ENCODE peak calls at places on chromosomes 13 and 19, in ten cellular contexts. One of them, this sample, is unnamed.
A peak's percentile ranks its signal among the peaks of the same experiment; 100 is the strongest.

GRCh38 chr19:53532362-53532761 is 5.6 kb upstream of the ZNF331 start:
- DNase-seq in activated CD4-positive, alpha-beta T cell treated with anti-CD3 and anti-CD28 coated beads, Interleukin-2, amount 50 U/mL, for 48 hours: no peak
- DNase-seq in pancreas: no peak
- DNase-seq in stimulated activated CD4-positive, alpha-beta T cell treated with anti-CD3 and anti-CD28 coated beads, TNF-alpha, amount 100 ng/mL, for 4 hours: no peak
- DNase-seq in heart right ventricle: no peak
- DNase-seq in T-helper 2 cell: no peak
- DNase-seq in astrocyte of the spinal cord: no peak
- DNase-seq in naive thymus-derived CD8-positive, alpha-beta T cell: no peak
- DNase-seq in NCI-H2081: no peak
- DNase-seq in CD4-positive, alpha-beta T cell: no peak
- DNase-seq in this sample: no peak

GRCh38 chr19:48023518-48023917 is 20.4 kb downstream of the CABP5 start:
- DNase-seq in stimulated activated CD4-positive, alpha-beta T cell treated with anti-CD3 and anti-CD28 coated beads, TNF-alpha, amount 100 ng/mL, for 4 hours: no peak
- DNase-seq in heart right ventricle: no peak
- DNase-seq in activated CD4-positive, alpha-beta T cell treated with anti-CD3 and anti-CD28 coated beads, Interleukin-2, amount 50 U/mL, for 48 hours: no peak
- DNase-seq in naive thymus-derived CD8-positive, alpha-beta T cell: no peak
- DNase-seq in astrocyte of the spinal cord: no peak
- DNase-seq in T-helper 2 cell: no peak
- DNase-seq in CD4-positive, alpha-beta T cell: no peak
- DNase-seq in pancreas: no peak
- DNase-seq in NCI-H2081: no peak
- DNase-seq in this sample: no peak

GRCh38 chr19:51573331-51573730 is 2.2 kb downstream of the ZNF175 start:
- DNase-seq in NCI-H2081: no peak
- DNase-seq in astrocyte of the spinal cord: no peak
- DNase-seq in CD4-positive, alpha-beta T cell: no peak
- DNase-seq in heart right ventricle: no peak
- DNase-seq in T-helper 2 cell: no peak
- DNase-seq in activated CD4-positive, alpha-beta T cell treated with anti-CD3 and anti-CD28 coated beads, Interleukin-2, amount 50 U/mL, for 48 hours: no peak
- DNase-seq in stimulated activated CD4-positive, alpha-beta T cell treated with anti-CD3 and anti-CD28 coated beads, TNF-alpha, amount 100 ng/mL, for 4 hours: no peak
- DNase-seq in naive thymus-derived CD8-positive, alpha-beta T cell: no peak
- DNase-seq in pancreas: no peak
- DNase-seq in this sample: no peak

GRCh38 chr13:74206061-74206561 is 71.9 kb upstream of the KLF12 start:
- DNase-seq in activated CD4-positive, alpha-beta T cell treated with anti-CD3 and anti-CD28 coated beads, Interleukin-2, amount 50 U/mL, for 48 hours: no peak
- DNase-seq in T-helper 2 cell: no peak
- DNase-seq in CD4-positive, alpha-beta T cell: no peak
- DNase-seq in NCI-H2081: no peak
- DNase-seq in astrocyte of the spinal cord: peak; percentile 91
- DNase-seq in pancreas: no peak
- DNase-seq in naive thymus-derived CD8-positive, alpha-beta T cell: no peak
- DNase-seq in heart right ventricle: no peak
- DNase-seq in stimulated activated CD4-positive, alpha-beta T cell treated with anti-CD3 and anti-CD28 coated beads, TNF-alpha, amount 100 ng/mL, for 4 hours: no peak
- DNase-seq in this sample: no peak

GRCh38 chr13:20686863-20687579 is 16.5 kb upstream of the IL17D start:
- DNase-seq in naive thymus-derived CD8-positive, alpha-beta T cell: no peak
- DNase-seq in activated CD4-positive, alpha-beta T cell treated with anti-CD3 and anti-CD28 coated beads, Interleukin-2, amount 50 U/mL, for 48 hours: no peak
- DNase-seq in pancreas: no peak
- DNase-seq in T-helper 2 cell: no peak
- DNase-seq in astrocyte of the spinal cord: no peak
- DNase-seq in CD4-positive, alpha-beta T cell: no peak
- DNase-seq in heart right ventricle: no peak
- DNase-seq in NCI-H2081: no peak
- DNase-seq in stimulated activated CD4-positive, alpha-beta T cell treated with anti-CD3 and anti-CD28 coated beads, TNF-alpha, amount 100 ng/mL, for 4 hours: no peak
- DNase-seq in this sample: no peak

GRCh38 chr13:105655046-105655445 is 880.4 kb downstream of the EFNB2 start:
- DNase-seq in T-helper 2 cell: no peak
- DNase-seq in CD4-positive, alpha-beta T cell: no peak
- DNase-seq in naive thymus-derived CD8-positive, alpha-beta T cell: no peak
- DNase-seq in pancreas: no peak
- DNase-seq in heart right ventricle: no peak
- DNase-seq in NCI-H2081: no peak
- DNase-seq in stimulated activated CD4-positive, alpha-beta T cell treated with anti-CD3 and anti-CD28 coated beads, TNF-alpha, amount 100 ng/mL, for 4 hours: no peak
- DNase-seq in activated CD4-positive, alpha-beta T cell treated with anti-CD3 and anti-CD28 coated beads, Interleukin-2, amount 50 U/mL, for 48 hours: no peak
- DNase-seq in astrocyte of the spinal cord: peak; percentile 77
- DNase-seq in this sample: no peak

GRCh38 chr13:26024558-26024957 is 27.3 kb downstream of the SHISA2 start:
- DNase-seq in heart right ventricle: no peak
- DNase-seq in T-helper 2 cell: no peak
- DNase-seq in pancreas: no peak
- DNase-seq in NCI-H2081: no peak
- DNase-seq in astrocyte of the spinal cord: peak; percentile 41
- DNase-seq in stimulated activated CD4-positive, alpha-beta T cell treated with anti-CD3 and anti-CD28 coated beads, TNF-alpha, amount 100 ng/mL, for 4 hours: no peak
- DNase-seq in activated CD4-positive, alpha-beta T cell treated with anti-CD3 and anti-CD28 coated beads, Interleukin-2, amount 50 U/mL, for 48 hours: no peak
- DNase-seq in CD4-positive, alpha-beta T cell: no peak
- DNase-seq in naive thymus-derived CD8-positive, alpha-beta T cell: no peak
- DNase-seq in this sample: no peak

GRCh38 chr13:66180806-66181205 is 1049.3 kb downstream of the PCDH9 start:
- DNase-seq in astrocyte of the spinal cord: no peak
- DNase-seq in CD4-positive, alpha-beta T cell: no peak
- DNase-seq in naive thymus-derived CD8-positive, alpha-beta T cell: no peak
- DNase-seq in activated CD4-positive, alpha-beta T cell treated with anti-CD3 and anti-CD28 coated beads, Interleukin-2, amount 50 U/mL, for 48 hours: no peak
- DNase-seq in T-helper 2 cell: no peak
- DNase-seq in NCI-H2081: no peak
- DNase-seq in pancreas: no peak
- DNase-seq in stimulated activated CD4-positive, alpha-beta T cell treated with anti-CD3 and anti-CD28 coated beads, TNF-alpha, amount 100 ng/mL, for 4 hours: no peak
- DNase-seq in heart right ventricle: no peak
- DNase-seq in this sample: no peak

GRCh38 chr13:33125821-33126570 is 109.8 kb downstream of the KL start:
- DNase-seq in stimulated activated CD4-positive, alpha-beta T cell treated with anti-CD3 and anti-CD28 coated beads, TNF-alpha, amount 100 ng/mL, for 4 hours: no peak
- DNase-seq in T-helper 2 cell: no peak
- DNase-seq in pancreas: no peak
- DNase-seq in activated CD4-positive, alpha-beta T cell treated with anti-CD3 and anti-CD28 coated beads, Interleukin-2, amount 50 U/mL, for 48 hours: no peak
- DNase-seq in CD4-positive, alpha-beta T cell: no peak
- DNase-seq in naive thymus-derived CD8-positive, alpha-beta T cell: no peak
- DNase-seq in NCI-H2081: no peak
- DNase-seq in astrocyte of the spinal cord: peak; percentile 94
- DNase-seq in heart right ventricle: peak; percentile 80
- DNase-seq in this sample: peak; percentile 32

GRCh38 chr13:112686987-112687386 is 2.9 kb upstream of the ATP11A start:
- DNase-seq in heart right ventricle: no peak
- DNase-seq in NCI-H2081: no peak
- DNase-seq in astrocyte of the spinal cord: no peak
- DNase-seq in pancreas: no peak
- DNase-seq in CD4-positive, alpha-beta T cell: no peak
- DNase-seq in activated CD4-positive, alpha-beta T cell treated with anti-CD3 and anti-CD28 coated beads, Interleukin-2, amount 50 U/mL, for 48 hours: no peak
- DNase-seq in naive thymus-derived CD8-positive, alpha-beta T cell: no peak
- DNase-seq in stimulated activated CD4-positive, alpha-beta T cell treated with anti-CD3 and anti-CD28 coated beads, TNF-alpha, amount 100 ng/mL, for 4 hours: no peak
- DNase-seq in T-helper 2 cell: no peak
- DNase-seq in this sample: no peak

GRCh38 chr19:48553676-48554384 is 1.9 kb downstream of the SULT2B1 start:
- DNase-seq in naive thymus-derived CD8-positive, alpha-beta T cell: no peak
- DNase-seq in activated CD4-positive, alpha-beta T cell treated with anti-CD3 and anti-CD28 coated beads, Interleukin-2, amount 50 U/mL, for 48 hours: no peak
- DNase-seq in stimulated activated CD4-positive, alpha-beta T cell treated with anti-CD3 and anti-CD28 coated beads, TNF-alpha, amount 100 ng/mL, for 4 hours: no peak
- DNase-seq in T-helper 2 cell: no peak
- DNase-seq in pancreas: no peak
- DNase-seq in NCI-H2081: no peak
- DNase-seq in astrocyte of the spinal cord: peak; percentile 20
- DNase-seq in CD4-positive, alpha-beta T cell: no peak
- DNase-seq in heart right ventricle: no peak
- DNase-seq in this sample: no peak